ENCODE peak calls at places on chromosomes 13 and 19, in seven cellular contexts. One of them, this sample, is unnamed.

GRCh38 chr19:17337675-17338439 is 504 bp downstream of the GTPBP3 start:
- ATAC-seq in gastroesophageal sphincter: no peak
- ATAC-seq in foreskin keratinocyte: peak
- ATAC-seq in effector memory CD8-positive, alpha-beta T cell: peak
- ATAC-seq in right lobe of liver: no peak
- ATAC-seq in esophagus mucosa: peak
- ATAC-seq in left cardiac atrium: no peak
- ATAC-seq in this sample: peak

GRCh38 chr19:19399733-19400438 is 5.6 kb upstream of the GATAD2A start:
- ATAC-seq in right lobe of liver: no peak
- ATAC-seq in gastroesophageal sphincter: no peak
- ATAC-seq in esophagus mucosa: no peak
- ATAC-seq in effector memory CD8-positive, alpha-beta T cell: no peak
- ATAC-seq in foreskin keratinocyte: no peak
- ATAC-seq in left cardiac atrium: no peak
- ATAC-seq in this sample: peak

GRCh38 chr13:24693862-24694471 is 13.8 kb downstream of the ATP12A start:
- ATAC-seq in effector memory CD8-positive, alpha-beta T cell: peak
- ATAC-seq in gastroesophageal sphincter: peak
- ATAC-seq in esophagus mucosa: peak
- ATAC-seq in right lobe of liver: peak
- ATAC-seq in left cardiac atrium: peak
- ATAC-seq in foreskin keratinocyte: peak
- ATAC-seq in this sample: peak

GRCh38 chr13:102697264-102697663 is 2.4 kb upstream of the METTL21C start:
- ATAC-seq in right lobe of liver: no peak
- ATAC-seq in foreskin keratinocyte: no peak
- ATAC-seq in esophagus mucosa: no peak
- ATAC-seq in effector memory CD8-positive, alpha-beta T cell: no peak
- ATAC-seq in gastroesophageal sphincter: no peak
- ATAC-seq in left cardiac atrium: no peak
- ATAC-seq in this sample: no peak

GRCh38 chr19:15457701-15458484 is 6.5 kb downstream of the RASAL3 start:
- ATAC-seq in left cardiac atrium: no peak
- ATAC-seq in foreskin keratinocyte: no peak
- ATAC-seq in effector memory CD8-positive, alpha-beta T cell: no peak
- ATAC-seq in esophagus mucosa: no peak
- ATAC-seq in gastroesophageal sphincter: no peak
- ATAC-seq in right lobe of liver: no peak
- ATAC-seq in this sample: no peak

GRCh38 chr13:41049480-41049879 is 11.8 kb upstream of the WBP4 start:
- ATAC-seq in effector memory CD8-positive, alpha-beta T cell: no peak
- ATAC-seq in foreskin keratinocyte: no peak
- ATAC-seq in left cardiac atrium: no peak
- ATAC-seq in right lobe of liver: no peak
- ATAC-seq in gastroesophageal sphincter: no peak
- ATAC-seq in esophagus mucosa: no peak
- ATAC-seq in this sample: no peak

GRCh38 chr19:31408460-31409124 is 59.4 kb upstream of the TSHZ3 start:
- ATAC-seq in esophagus mucosa: peak
- ATAC-seq in gastroesophageal sphincter: peak
- ATAC-seq in effector memory CD8-positive, alpha-beta T cell: no peak
- ATAC-seq in foreskin keratinocyte: peak
- ATAC-seq in right lobe of liver: peak
- ATAC-seq in left cardiac atrium: peak
- ATAC-seq in this sample: no peak

GRCh38 chr13:66994498-66995365 is 235.4 kb downstream of the PCDH9 start:
- ATAC-seq in left cardiac atrium: peak
- ATAC-seq in gastroesophageal sphincter: peak
- ATAC-seq in esophagus mucosa: no peak
- ATAC-seq in right lobe of liver: peak
- ATAC-seq in foreskin keratinocyte: peak
- ATAC-seq in effector memory CD8-positive, alpha-beta T cell: no peak
- ATAC-seq in this sample: no peak

GRCh38 chr19:5117421-5117820 is 148.5 kb downstream of the KDM4B start:
- ATAC-seq in effector memory CD8-positive, alpha-beta T cell: no peak
- ATAC-seq in left cardiac atrium: no peak
- ATAC-seq in esophagus mucosa: no peak
- ATAC-seq in foreskin keratinocyte: no peak
- ATAC-seq in gastroesophageal sphincter: no peak
- ATAC-seq in right lobe of liver: no peak
- ATAC-seq in this sample: no peak

GRCh38 chr13:85363504-85363903 is 435.7 kb downstream of the SLITRK6 start:
- ATAC-seq in foreskin keratinocyte: no peak
- ATAC-seq in left cardiac atrium: no peak
- ATAC-seq in gastroesophageal sphincter: no peak
- ATAC-seq in right lobe of liver: no peak
- ATAC-seq in effector memory CD8-positive, alpha-beta T cell: no peak
- ATAC-seq in esophagus mucosa: no peak
- ATAC-seq in this sample: no peak

GRCh38 chr13:101467415-101467814 is 14.9 kb downstream of the ITGBL1 start:
- ATAC-seq in effector memory CD8-positive, alpha-beta T cell: no peak
- ATAC-seq in left cardiac atrium: no peak
- ATAC-seq in foreskin keratinocyte: no peak
- ATAC-seq in right lobe of liver: no peak
- ATAC-seq in esophagus mucosa: no peak
- ATAC-seq in gastroesophageal sphincter: no peak
- ATAC-seq in this sample: no peak

GRCh38 chr19:29878973-29879654 is 62.9 kb upstream of the URI1 start:
- ATAC-seq in esophagus mucosa: peak
- ATAC-seq in left cardiac atrium: peak
- ATAC-seq in foreskin keratinocyte: peak
- ATAC-seq in gastroesophageal sphincter: peak
- ATAC-seq in right lobe of liver: no peak
- ATAC-seq in effector memory CD8-positive, alpha-beta T cell: no peak
- ATAC-seq in this sample: peak

GRCh38 chr19:17156947-17157302 is 58.2 kb upstream of the USE1 start:
- ATAC-seq in right lobe of liver: peak
- ATAC-seq in effector memory CD8-positive, alpha-beta T cell: no peak
- ATAC-seq in foreskin keratinocyte: no peak
- ATAC-seq in left cardiac atrium: no peak
- ATAC-seq in gastroesophageal sphincter: no peak
- ATAC-seq in esophagus mucosa: no peak
- ATAC-seq in this sample: no peak

GRCh38 chr13:44403720-44404063 is 30.1 kb downstream of the SERP2 start:
- ATAC-seq in left cardiac atrium: peak
- ATAC-seq in foreskin keratinocyte: peak
- ATAC-seq in gastroesophageal sphincter: no peak
- ATAC-seq in right lobe of liver: peak
- ATAC-seq in esophagus mucosa: no peak
- ATAC-seq in effector memory CD8-positive, alpha-beta T cell: no peak
- ATAC-seq in this sample: no peak

GRCh38 chr19:38733493-38734175 is 10.6 kb downstream of the CAPN12 start:
- ATAC-seq in foreskin keratinocyte: no peak
- ATAC-seq in right lobe of liver: no peak
- ATAC-seq in gastroesophageal sphincter: no peak
- ATAC-seq in effector memory CD8-positive, alpha-beta T cell: peak
- ATAC-seq in esophagus mucosa: peak
- ATAC-seq in left cardiac atrium: no peak
- ATAC-seq in this sample: peak

GRCh38 chr19:58475714-58476497 is at the start of gene ZNF446:
- ATAC-seq in foreskin keratinocyte: peak
- ATAC-seq in esophagus mucosa: peak
- ATAC-seq in right lobe of liver: peak
- ATAC-seq in effector memory CD8-positive, alpha-beta T cell: peak
- ATAC-seq in left cardiac atrium: peak
- ATAC-seq in gastroesophageal sphincter: peak
- ATAC-seq in this sample: peak

GRCh38 chr19:17236414-17236716 is 9.4 kb downstream of the NR2F6 start:
- ATAC-seq in right lobe of liver: no peak
- ATAC-seq in foreskin keratinocyte: no peak
- ATAC-seq in gastroesophageal sphincter: no peak
- ATAC-seq in left cardiac atrium: no peak
- ATAC-seq in effector memory CD8-positive, alpha-beta T cell: no peak
- ATAC-seq in esophagus mucosa: no peak
- ATAC-seq in this sample: peak

GRCh38 chr19:6500837-6501739 is 1.0 kb downstream of the TUBB4A start:
- ATAC-seq in effector memory CD8-positive, alpha-beta T cell: no peak
- ATAC-seq in esophagus mucosa: no peak
- ATAC-seq in gastroesophageal sphincter: no peak
- ATAC-seq in left cardiac atrium: no peak
- ATAC-seq in right lobe of liver: no peak
- ATAC-seq in foreskin keratinocyte: no peak
- ATAC-seq in this sample: no peak

GRCh38 chr13:73365681-73366080 is 306.9 kb downstream of the KLF5 start:
- ATAC-seq in right lobe of liver: no peak
- ATAC-seq in effector memory CD8-positive, alpha-beta T cell: no peak
- ATAC-seq in foreskin keratinocyte: peak
- ATAC-seq in gastroesophageal sphincter: no peak
- ATAC-seq in left cardiac atrium: no peak
- ATAC-seq in esophagus mucosa: peak
- ATAC-seq in this sample: no peak

GRCh38 chr13:83546476-83546875 is 335.8 kb downstream of the SLITRK1 start:
- ATAC-seq in right lobe of liver: no peak
- ATAC-seq in effector memory CD8-positive, alpha-beta T cell: no peak
- ATAC-seq in gastroesophageal sphincter: no peak
- ATAC-seq in foreskin keratinocyte: no peak
- ATAC-seq in esophagus mucosa: no peak
- ATAC-seq in left cardiac atrium: no peak
- ATAC-seq in this sample: no peak

GRCh38 chr13:107866666-107867623 is 348.4 kb downstream of the LIG4 start:
- ATAC-seq in gastroesophageal sphincter: no peak
- ATAC-seq in effector memory CD8-positive, alpha-beta T cell: no peak
- ATAC-seq in right lobe of liver: peak
- ATAC-seq in esophagus mucosa: no peak
- ATAC-seq in left cardiac atrium: peak
- ATAC-seq in foreskin keratinocyte: peak
- ATAC-seq in this sample: peak

GRCh38 chr19:48970923-48971395 is 5.8 kb downstream of the FTL start:
- ATAC-seq in effector memory CD8-positive, alpha-beta T cell: peak
- ATAC-seq in esophagus mucosa: peak
- ATAC-seq in left cardiac atrium: peak
- ATAC-seq in right lobe of liver: peak
- ATAC-seq in gastroesophageal sphincter: peak
- ATAC-seq in foreskin keratinocyte: peak
- ATAC-seq in this sample: peak

GRCh38 chr13:113179374-113180230 is 21.2 kb downstream of the PROZ start:
- ATAC-seq in foreskin keratinocyte: no peak
- ATAC-seq in esophagus mucosa: no peak
- ATAC-seq in left cardiac atrium: peak
- ATAC-seq in gastroesophageal sphincter: no peak
- ATAC-seq in right lobe of liver: no peak
- ATAC-seq in effector memory CD8-positive, alpha-beta T cell: peak
- ATAC-seq in this sample: no peak

GRCh38 chr19:49363265-49364082 is at the start of gene DKKL1:
- ATAC-seq in foreskin keratinocyte: peak
- ATAC-seq in effector memory CD8-positive, alpha-beta T cell: peak
- ATAC-seq in gastroesophageal sphincter: peak
- ATAC-seq in right lobe of liver: peak
- ATAC-seq in esophagus mucosa: peak
- ATAC-seq in left cardiac atrium: peak
- ATAC-seq in this sample: peak

GRCh38 chr19:747432-748273 is 3.3 kb upstream of the MISP start:
- ATAC-seq in foreskin keratinocyte: no peak
- ATAC-seq in esophagus mucosa: no peak
- ATAC-seq in right lobe of liver: peak
- ATAC-seq in left cardiac atrium: no peak
- ATAC-seq in gastroesophageal sphincter: no peak
- ATAC-seq in effector memory CD8-positive, alpha-beta T cell: no peak
- ATAC-seq in this sample: no peak